ENCODE peak calls at places on chromosomes 13 and 19, in five cellular contexts. One of them, this sample, is unnamed.

GRCh38 chr19:246551-246950 is 44.7 kb downstream of the PLPP2 start:
- DNase-seq in CD8-positive, alpha-beta T cell: no peak
- DNase-seq in A549: peak
- DNase-seq in nephron progenitor cell: no peak
- DNase-seq in tibial nerve: no peak
- DNase-seq in this sample: no peak

GRCh38 chr13:26200811-26201210 is 21.3 kb downstream of the RNF6 start:
- DNase-seq in CD8-positive, alpha-beta T cell: no peak
- DNase-seq in A549: no peak
- DNase-seq in tibial nerve: no peak
- DNase-seq in nephron progenitor cell: no peak
- DNase-seq in this sample: no peak

GRCh38 chr13:83449666-83450395 is 432.4 kb downstream of the SLITRK1 start:
- DNase-seq in A549: peak
- DNase-seq in CD8-positive, alpha-beta T cell: no peak
- DNase-seq in nephron progenitor cell: no peak
- DNase-seq in tibial nerve: no peak
- DNase-seq in this sample: no peak

GRCh38 chr13:33032037-33032625 is 15.9 kb downstream of the KL start:
- DNase-seq in tibial nerve: no peak
- DNase-seq in nephron progenitor cell: no peak
- DNase-seq in CD8-positive, alpha-beta T cell: no peak
- DNase-seq in A549: no peak
- DNase-seq in this sample: no peak

GRCh38 chr13:76266566-76266965 is 619.6 kb downstream of the KCTD12 start:
- DNase-seq in nephron progenitor cell: no peak
- DNase-seq in A549: no peak
- DNase-seq in CD8-positive, alpha-beta T cell: no peak
- DNase-seq in tibial nerve: no peak
- DNase-seq in this sample: no peak

GRCh38 chr13:23020246-23020843 is 160.4 kb upstream of the SGCG start:
- DNase-seq in A549: peak
- DNase-seq in CD8-positive, alpha-beta T cell: no peak
- DNase-seq in tibial nerve: peak
- DNase-seq in nephron progenitor cell: peak
- DNase-seq in this sample: no peak

GRCh38 chr19:55678121-55678671 is 3.2 kb downstream of the EPN1 start:
- DNase-seq in CD8-positive, alpha-beta T cell: no peak
- DNase-seq in nephron progenitor cell: no peak
- DNase-seq in tibial nerve: no peak
- DNase-seq in A549: no peak
- DNase-seq in this sample: no peak

GRCh38 chr19:12754465-12755196 is 3.0 kb downstream of the BEST2 start:
- DNase-seq in nephron progenitor cell: no peak
- DNase-seq in CD8-positive, alpha-beta T cell: no peak
- DNase-seq in tibial nerve: no peak
- DNase-seq in A549: no peak
- DNase-seq in this sample: no peak

GRCh38 chr13:113842336-113843062 is 21.4 kb downstream of the GAS6 start:
- DNase-seq in A549: no peak
- DNase-seq in tibial nerve: no peak
- DNase-seq in nephron progenitor cell: no peak
- DNase-seq in CD8-positive, alpha-beta T cell: no peak
- DNase-seq in this sample: no peak

GRCh38 chr13:110493613-110494012 is 67.9 kb downstream of the RAB20 start:
- DNase-seq in CD8-positive, alpha-beta T cell: no peak
- DNase-seq in tibial nerve: no peak
- DNase-seq in A549: no peak
- DNase-seq in nephron progenitor cell: no peak
- DNase-seq in this sample: no peak

GRCh38 chr13:113258655-113259054 is 38.4 kb upstream of the LAMP1 start:
- DNase-seq in tibial nerve: no peak
- DNase-seq in A549: no peak
- DNase-seq in CD8-positive, alpha-beta T cell: no peak
- DNase-seq in nephron progenitor cell: no peak
- DNase-seq in this sample: no peak

GRCh38 chr19:4473708-4474503 is 1.8 kb downstream of the HDGFL2 start:
- DNase-seq in nephron progenitor cell: peak
- DNase-seq in tibial nerve: no peak
- DNase-seq in CD8-positive, alpha-beta T cell: no peak
- DNase-seq in A549: no peak
- DNase-seq in this sample: no peak

GRCh38 chr13:51844862-51845573 is at the start of gene TMEM272:
- DNase-seq in CD8-positive, alpha-beta T cell: no peak
- DNase-seq in nephron progenitor cell: peak
- DNase-seq in tibial nerve: no peak
- DNase-seq in A549: peak
- DNase-seq in this sample: peak

GRCh38 chr13:108227651-108228272 is 9.6 kb downstream of the ABHD13 start:
- DNase-seq in A549: peak
- DNase-seq in CD8-positive, alpha-beta T cell: no peak
- DNase-seq in nephron progenitor cell: peak
- DNase-seq in tibial nerve: no peak
- DNase-seq in this sample: no peak

GRCh38 chr13:37753776-37754175 is 115.8 kb downstream of the TRPC4 start:
- DNase-seq in A549: peak
- DNase-seq in tibial nerve: no peak
- DNase-seq in nephron progenitor cell: no peak
- DNase-seq in CD8-positive, alpha-beta T cell: no peak
- DNase-seq in this sample: no peak

GRCh38 chr13:37755349-37755748 is 114.2 kb downstream of the TRPC4 start:
- DNase-seq in nephron progenitor cell: no peak
- DNase-seq in tibial nerve: no peak
- DNase-seq in CD8-positive, alpha-beta T cell: no peak
- DNase-seq in A549: no peak
- DNase-seq in this sample: no peak

GRCh38 chr13:37748913-37749312 is 120.7 kb downstream of the TRPC4 start:
- DNase-seq in A549: no peak
- DNase-seq in CD8-positive, alpha-beta T cell: no peak
- DNase-seq in tibial nerve: no peak
- DNase-seq in nephron progenitor cell: no peak
- DNase-seq in this sample: no peak

GRCh38 chr13:37751025-37751424 is 118.5 kb downstream of the TRPC4 start:
- DNase-seq in nephron progenitor cell: no peak
- DNase-seq in CD8-positive, alpha-beta T cell: no peak
- DNase-seq in A549: no peak
- DNase-seq in tibial nerve: no peak
- DNase-seq in this sample: no peak

GRCh38 chr13:37752156-37752555 is 117.4 kb downstream of the TRPC4 start:
- DNase-seq in tibial nerve: no peak
- DNase-seq in CD8-positive, alpha-beta T cell: no peak
- DNase-seq in A549: no peak
- DNase-seq in nephron progenitor cell: no peak
- DNase-seq in this sample: no peak
- TF ChIP-seq CTCF in tibial nerve: no peak
- TF ChIP-seq CTCF in CD8-positive, alpha-beta T cell: no peak
- TF ChIP-seq CTCF in A549: no peak
- TF ChIP-seq CTCF in nephron progenitor cell: no peak
- TF ChIP-seq CTCF in this sample: no peak

GRCh38 chr19:29887498-29887897 is 54.5 kb upstream of the URI1 start:
- DNase-seq in tibial nerve: no peak
- DNase-seq in A549: no peak
- DNase-seq in CD8-positive, alpha-beta T cell: no peak
- DNase-seq in nephron progenitor cell: no peak
- DNase-seq in this sample: no peak
- TF ChIP-seq CTCF in tibial nerve: no peak
- TF ChIP-seq CTCF in A549: no peak
- TF ChIP-seq CTCF in CD8-positive, alpha-beta T cell: no peak
- TF ChIP-seq CTCF in nephron progenitor cell: no peak
- TF ChIP-seq CTCF in this sample: no peak

DNA sequence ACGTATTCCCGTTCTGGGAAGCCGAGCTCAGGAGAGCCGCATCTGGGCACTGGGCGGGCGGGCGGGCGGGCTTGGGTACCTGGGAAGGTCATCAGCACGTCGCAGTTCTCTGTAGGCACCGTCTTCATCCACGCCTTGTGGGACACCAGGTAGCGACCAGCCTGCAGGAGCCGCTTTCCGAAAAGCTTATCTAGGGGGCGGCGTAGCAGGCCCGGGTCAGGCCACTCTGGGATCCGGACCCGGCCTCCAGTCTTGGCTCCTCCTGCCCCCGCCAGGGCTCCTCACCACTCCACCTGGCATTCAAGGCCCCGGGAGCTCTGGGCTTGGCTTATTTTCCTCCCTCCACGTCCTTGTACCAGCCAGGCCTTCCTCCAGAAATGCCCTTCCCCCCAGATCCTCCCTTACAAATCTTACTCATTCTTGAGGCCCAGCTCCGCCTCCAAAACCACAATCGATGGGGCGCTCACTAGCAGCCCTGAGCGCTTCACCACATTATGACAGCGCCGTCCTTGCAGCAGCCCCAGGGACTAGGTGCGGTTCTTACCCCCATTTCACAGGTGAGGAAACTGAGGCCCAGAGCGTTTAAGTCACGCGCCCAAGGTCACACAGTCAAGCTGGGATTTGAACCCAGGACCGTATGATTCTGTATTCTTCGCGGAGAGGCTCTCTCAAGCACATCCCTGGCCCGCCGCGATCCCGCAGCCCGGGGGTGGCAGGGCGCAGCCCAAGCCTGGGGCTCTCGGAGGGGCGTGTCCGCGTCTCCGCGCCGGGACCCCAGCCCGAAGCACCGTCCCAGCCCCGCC is 843 bp downstream of the ANO8 start:
- DNase-seq in A549: peak
- DNase-seq in CD8-positive, alpha-beta T cell: no peak
- DNase-seq in nephron progenitor cell: no peak
- DNase-seq in tibial nerve: no peak
- DNase-seq in this sample: no peak
- TF ChIP-seq CTCF in A549: no peak
- TF ChIP-seq CTCF in CD8-positive, alpha-beta T cell: no peak
- TF ChIP-seq CTCF in nephron progenitor cell: no peak
- TF ChIP-seq CTCF in tibial nerve: no peak
- TF ChIP-seq CTCF in this sample: no peak

DNA sequence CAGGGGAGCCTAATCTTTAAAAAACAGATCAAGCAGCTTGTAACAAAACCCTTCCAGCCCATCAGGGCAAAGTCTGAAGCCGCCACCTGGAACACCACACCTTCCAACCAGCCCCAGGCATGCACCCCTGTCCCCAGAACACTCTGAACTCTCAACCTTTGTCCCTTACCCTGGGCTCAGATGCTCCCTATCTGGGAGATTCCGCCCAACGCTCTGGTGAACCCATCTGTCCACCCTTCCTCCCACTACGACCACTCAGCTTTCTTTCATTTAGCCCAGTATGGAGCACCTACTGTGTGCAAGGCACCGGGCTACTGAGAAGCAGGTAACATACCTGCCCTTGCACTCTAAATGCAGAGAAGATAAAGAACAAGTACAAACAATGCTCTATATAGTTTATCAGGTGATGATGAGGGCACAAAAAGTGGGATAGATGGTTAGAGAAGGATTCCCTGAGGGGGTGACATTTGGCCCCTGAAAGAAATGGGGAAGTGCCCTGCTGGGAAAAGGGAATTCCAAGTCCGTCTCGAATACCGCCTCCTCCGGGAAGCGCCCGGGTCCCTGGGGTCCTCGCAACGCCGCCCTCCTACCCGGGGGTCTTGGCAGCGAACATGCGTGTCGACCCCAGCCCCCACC is 629 bp downstream of the PEPD start:
- DNase-seq in tibial nerve: no peak
- DNase-seq in A549: no peak
- DNase-seq in nephron progenitor cell: no peak
- DNase-seq in CD8-positive, alpha-beta T cell: no peak
- DNase-seq in this sample: no peak
- TF ChIP-seq CTCF in tibial nerve: no peak
- TF ChIP-seq CTCF in A549: no peak
- TF ChIP-seq CTCF in nephron progenitor cell: no peak
- TF ChIP-seq CTCF in CD8-positive, alpha-beta T cell: no peak
- TF ChIP-seq CTCF in this sample: no peak

DNA sequence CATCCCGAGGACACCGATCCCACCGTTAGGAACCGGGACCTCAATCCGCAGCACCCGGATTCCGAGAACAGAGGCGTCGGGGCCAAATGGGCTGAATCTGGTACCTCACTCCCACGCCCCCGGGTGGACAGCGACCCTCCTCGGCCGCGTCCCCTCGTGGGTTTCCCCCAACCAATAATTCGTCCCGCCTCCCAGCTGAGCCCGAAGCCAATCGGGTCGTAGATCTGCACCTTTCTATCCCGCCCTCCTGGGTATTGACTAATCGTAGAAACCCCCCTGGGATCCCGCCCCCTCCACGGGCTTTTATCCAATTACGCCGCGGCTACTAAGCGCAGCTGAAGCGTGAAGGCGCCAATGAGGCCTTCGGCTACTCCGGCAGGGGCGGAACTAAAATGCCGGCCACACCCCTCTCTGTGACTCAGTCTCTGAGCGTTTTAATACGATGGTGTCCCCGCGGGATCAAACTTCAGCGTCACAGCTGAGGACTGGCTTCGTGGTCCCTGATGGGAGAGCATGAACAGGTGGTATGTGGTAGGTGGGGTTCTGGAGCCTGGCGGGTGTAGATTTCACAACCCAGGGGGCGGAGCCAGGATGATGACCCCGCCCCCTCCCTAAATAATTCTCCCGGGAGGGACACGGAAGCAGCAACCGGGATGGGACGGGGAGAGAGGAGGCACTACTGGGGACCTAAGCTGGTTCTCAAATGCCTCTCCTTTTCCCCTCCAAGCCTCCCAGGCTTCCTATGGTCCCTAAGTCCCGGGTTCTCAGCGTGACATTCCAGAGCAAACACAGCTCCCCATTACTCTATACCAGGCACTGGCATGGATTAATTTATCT is at the start of the genes CCDC159 and TMEM205:
- DNase-seq in A549: peak
- DNase-seq in CD8-positive, alpha-beta T cell: peak
- DNase-seq in nephron progenitor cell: peak
- DNase-seq in tibial nerve: peak
- DNase-seq in this sample: peak
- TF ChIP-seq CTCF in A549: no peak
- TF ChIP-seq CTCF in CD8-positive, alpha-beta T cell: no peak
- TF ChIP-seq CTCF in nephron progenitor cell: no peak
- TF ChIP-seq CTCF in tibial nerve: no peak
- TF ChIP-seq CTCF in this sample: no peak

DNA sequence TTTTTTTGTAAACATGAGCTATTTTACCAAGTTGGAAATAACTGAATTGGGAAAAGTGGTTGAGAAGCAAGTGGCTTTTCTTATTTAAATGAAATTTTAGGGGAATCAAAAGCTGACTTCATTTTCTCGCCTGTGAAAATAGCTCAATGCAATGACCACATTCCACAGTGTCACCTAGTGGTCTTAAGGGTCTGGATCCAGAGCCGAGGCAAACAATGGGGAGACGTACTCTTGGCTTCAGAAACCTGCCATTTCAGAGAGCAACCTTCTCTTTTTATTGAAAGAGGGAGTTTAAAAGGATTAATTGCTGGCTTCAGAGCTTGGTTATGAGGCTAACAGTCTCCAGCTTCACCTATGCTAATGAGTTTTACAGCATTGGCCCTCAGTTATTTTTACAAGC is 39.7 kb upstream of the RXFP2 start:
- DNase-seq in tibial nerve: no peak
- DNase-seq in CD8-positive, alpha-beta T cell: no peak
- DNase-seq in nephron progenitor cell: no peak
- DNase-seq in A549: no peak
- DNase-seq in this sample: no peak
- TF ChIP-seq CTCF in tibial nerve: no peak
- TF ChIP-seq CTCF in CD8-positive, alpha-beta T cell: no peak
- TF ChIP-seq CTCF in nephron progenitor cell: no peak
- TF ChIP-seq CTCF in A549: no peak
- TF ChIP-seq CTCF in this sample: no peak

This sample was measured in omental fat pad.